ENCODE peak calls at places on chromosomes 7 and 10, in nine cellular contexts. F, G, V, X, C, E, Y, S and W are unnamed samples.

GRCh38 chr10:78551184-78552005 is 517.4 kb upstream of the ZMIZ1 start:
- DNase-seq in F (no peak), G (peak; percentile 22), V (no peak), X (no peak), C (no peak), E (no peak), Y (no peak), S (no peak), W (no peak)

GRCh38 chr10:90983940-90984549 is 63.2 kb upstream of the ANKRD1 start:
- DNase-seq in F (no peak), G (no peak), V (no peak), X (no peak), C (no peak), E (no peak), Y (no peak), S (no peak), W (no peak)

GRCh38 chr10:122733450-122733849 is 33.8 kb upstream of the C10orf120 start:
- DNase-seq in F (no peak), G (no peak), V (no peak), X (no peak), C (no peak), E (no peak), Y (no peak), S (no peak), W (no peak)

GRCh38 chr7:116534790-116535189 is 10.0 kb downstream of the CAV1 start:
- DNase-seq in F (no peak), G (no peak), V (no peak), X (no peak), C (no peak), E (no peak), Y (no peak), S (no peak), W (peak; percentile 42)

GRCh38 chr7:20561466-20561865 is 54.0 kb upstream of the ABCB5 start:
- DNase-seq in F (no peak), G (no peak), V (no peak), X (no peak), C (no peak), E (no peak), Y (no peak), S (no peak), W (no peak)

GRCh38 chr10:112951349-112952281 is 1.6 kb downstream of the TCF7L2 start:
- DNase-seq in F (peak; percentile 78), G (peak; percentile 26), V (peak; percentile 67), X (no peak), C (peak; percentile 42), E (peak; percentile 91), Y (peak; percentile 5), S (peak; percentile 69), W (peak; percentile 72)

GRCh38 chr10:19946245-19946644 is 130.0 kb downstream of the PLXDC2 start:
- DNase-seq in F (no peak), G (no peak), V (no peak), X (no peak), C (no peak), E (no peak), Y (no peak), S (no peak), W (no peak)

GRCh38 chr7:27747969-27748368 is 8.0 kb downstream of the TAX1BP1 start:
- DNase-seq in F (no peak), G (no peak), V (no peak), X (no peak), C (no peak), E (no peak), Y (no peak), S (no peak), W (no peak)

GRCh38 chr10:91296471-91296870 is 76.0 kb downstream of the PCGF5 start:
- DNase-seq in F (no peak), G (no peak), V (no peak), X (no peak), C (no peak), E (peak; percentile 62), Y (no peak), S (no peak), W (no peak)

GRCh38 chr7:101173752-101174244 is 6.3 kb downstream of the NAT16 start:
- DNase-seq in F (no peak), G (no peak), V (no peak), X (no peak), C (peak; percentile 64), E (peak; percentile 81), Y (peak; percentile 45), S (peak; percentile 70), W (no peak)

GRCh38 chr7:114343949-114344708 is 70.5 kb upstream of the FOXP2 start:
- DNase-seq in F (no peak), G (no peak), V (no peak), X (no peak), C (no peak), E (no peak), Y (no peak), S (no peak), W (no peak)

GRCh38 chr10:10160821-10161312 is 856.8 kb upstream of the CELF2 start:
- DNase-seq in F (no peak), G (no peak), V (no peak), X (no peak), C (no peak), E (no peak), Y (no peak), S (no peak), W (no peak)

GRCh38 chr7:45125193-45125904 is 13.9 kb upstream of the TBRG4 start:
- DNase-seq in F (no peak), G (no peak), V (no peak), X (no peak), C (no peak), E (no peak), Y (no peak), S (no peak), W (no peak)

GRCh38 chr7:82429408-82429807 is 14.2 kb downstream of the CACNA2D1 start:
- DNase-seq in F (no peak), G (no peak), V (no peak), X (no peak), C (no peak), E (no peak), Y (no peak), S (no peak), W (no peak)

GRCh38 chr7:101315336-101315735 is 6.3 kb downstream of the IFT22 start:
- DNase-seq in F (no peak), G (peak; percentile 54), V (peak; percentile 46), X (no peak), C (peak; percentile 34), E (peak; percentile 78), Y (peak; percentile 18), S (peak; percentile 75), W (no peak)

GRCh38 chr7:71824356-71824755 is 587.8 kb downstream of the CALN1 start:
- DNase-seq in F (no peak), G (no peak), V (no peak), X (no peak), C (no peak), E (no peak), Y (no peak), S (no peak), W (no peak)

GRCh38 chr7:141053626-141054025 is 20.2 kb upstream of the TMEM178B start:
- DNase-seq in F (no peak), G (no peak), V (no peak), X (no peak), C (peak; percentile 72), E (no peak), Y (peak; percentile 25), S (no peak), W (no peak)

GRCh38 chr10:30438016-30438850 is 4.2 kb downstream of the MAP3K8 start:
- DNase-seq in F (no peak), G (no peak), V (no peak), X (no peak), C (no peak), E (no peak), Y (no peak), S (no peak), W (no peak)

GRCh38 chr10:17067549-17068264 is 61.9 kb downstream of the CUBN start:
- DNase-seq in F (no peak), G (no peak), V (no peak), X (no peak), C (peak; percentile 3), E (no peak), Y (no peak), S (no peak), W (no peak)
- H3K27ac ChIP-seq in F (no peak overlapping the region), G (no peak overlapping the region), V (no peak overlapping the region), X (no peak overlapping the region), C (no peak overlapping the region), E (no peak overlapping the region), Y (no peak overlapping the region), S (no peak overlapping the region), W (no peak overlapping the region)

DNA sequence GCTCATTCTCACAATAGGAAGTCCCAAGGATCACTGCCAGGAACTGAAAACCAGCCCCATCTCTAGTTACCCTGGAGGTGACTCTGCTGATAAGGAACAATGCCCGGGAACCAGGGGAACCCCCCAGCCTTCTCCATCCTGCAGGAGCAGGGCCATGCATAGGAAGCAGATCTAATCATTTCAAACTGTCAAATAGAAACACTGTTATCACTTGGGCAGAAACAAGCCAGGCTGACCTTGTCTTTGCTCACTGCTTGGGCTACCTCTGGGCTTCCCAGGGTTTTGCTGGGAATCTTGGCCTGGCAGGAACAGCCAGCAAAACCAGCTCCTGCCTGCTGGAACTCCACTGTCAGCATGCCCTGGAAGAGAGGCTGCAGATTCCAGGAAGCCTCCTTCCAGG is 114.1 kb downstream of the RNF216 start:
- DNase-seq in F (no peak), G (no peak), V (no peak), X (no peak), C (no peak), E (no peak), Y (no peak), S (no peak), W (no peak)
- H3K27ac ChIP-seq in F (peak overlapping the region; percentile 8), G (no peak overlapping the region), V (no peak overlapping the region), X (no peak overlapping the region), C (no peak overlapping the region), E (no peak overlapping the region), Y (no peak overlapping the region), S (no peak overlapping the region), W (no peak overlapping the region)

GRCh38 chr7:130945411-130945811 is 211.4 kb upstream of the KLF14 start:
- DNase-seq in F (no peak), G (no peak), V (no peak), X (no peak), C (no peak), E (no peak), Y (no peak), S (no peak), W (no peak)
- H3K27ac ChIP-seq in F (peak overlapping the region; percentile 15), G (no peak overlapping the region), V (no peak overlapping the region), X (peak overlapping the region; percentile 69), C (peak overlapping the region; percentile 77), E (peak overlapping the region; percentile 86), Y (no peak overlapping the region), S (peak overlapping the region; percentile 34), W (peak overlapping the region; percentile 87)

GRCh38 chr10:11214407-11214806 is 196.7 kb downstream of the CELF2 start:
- DNase-seq in F (no peak), G (no peak), V (no peak), X (no peak), C (no peak), E (no peak), Y (no peak), S (no peak), W (no peak)

GRCh38 chr10:11212285-11212684 is 194.6 kb downstream of the CELF2 start:
- DNase-seq in F (no peak), G (no peak), V (no peak), X (no peak), C (no peak), E (no peak), Y (no peak), S (no peak), W (no peak)

GRCh38 chr10:11215468-11215867 is 197.8 kb downstream of the CELF2 start:
- DNase-seq in F (no peak), G (no peak), V (no peak), X (no peak), C (no peak), E (no peak), Y (no peak), S (no peak), W (no peak)

GRCh38 chr10:11212686-11213085 is 195.0 kb downstream of the CELF2 start:
- DNase-seq in F (no peak), G (no peak), V (no peak), X (no peak), C (no peak), E (no peak), Y (no peak), S (no peak), W (no peak)

GRCh38 chr10:11213156-11213555 is 195.5 kb downstream of the CELF2 start:
- DNase-seq in F (no peak), G (peak; percentile 6), V (no peak), X (no peak), C (no peak), E (no peak), Y (no peak), S (no peak), W (no peak)
- H3K27ac ChIP-seq in F (no peak overlapping the region), G (no peak overlapping the region), V (no peak overlapping the region), X (no peak overlapping the region), C (peak overlapping the region; percentile 44), E (no peak overlapping the region), Y (no peak overlapping the region), S (no peak overlapping the region), W (no peak overlapping the region)